ENCODE peak calls at places on chromosomes 1 and 21, in seven cellular contexts. R, M, U, B, T, L and I are unnamed samples.

GRCh38 chr1:230375795-230376194 is 50.3 kb downstream of the PGBD5 start:
- DNase-seq in B (no peak), U (no peak), L (no peak), M (no peak), T (no peak), R (no peak), I (no peak)

GRCh38 chr1:61873581-61873980 is 131.3 kb downstream of the PATJ start:
- DNase-seq in U (no peak), T (no peak), L (peak), M (no peak), B (no peak), R (no peak), I (no peak)

GRCh38 chr1:55554611-55555010 is 339.4 kb upstream of the USP24 start:
- DNase-seq in U (no peak), B (no peak), L (no peak), T (no peak), M (no peak), R (no peak), I (no peak)

GRCh38 chr21:15400905-15401304 is 328.9 kb upstream of the USP25 start:
- DNase-seq in U (peak), T (no peak), M (no peak), B (no peak), R (no peak), L (no peak), I (no peak)

GRCh38 chr1:226871636-226872327 is 1.4 kb downstream of the PSEN2 start:
- DNase-seq in U (no peak), B (no peak), R (no peak), M (no peak), T (no peak), L (no peak), I (no peak)

GRCh38 chr1:244835276-244836134 is at the start of gene COX20:
- DNase-seq in B (peak), R (peak), L (peak), U (peak), T (peak), M (peak), I (peak)

GRCh38 chr1:206847946-206848345 is 17.5 kb upstream of the IL20 start:
- DNase-seq in B (no peak), L (no peak), M (no peak), U (no peak), T (no peak), R (no peak), I (no peak)

GRCh38 chr1:160006312-160006940 is 25.4 kb downstream of the PIGM start:
- DNase-seq in B (peak), T (no peak), M (peak), R (peak), U (peak), L (peak), I (peak)

GRCh38 chr1:84141177-84142003 is 2.7 kb upstream of the PRKACB start:
- DNase-seq in R (no peak), B (no peak), M (peak), L (no peak), U (no peak), T (no peak), I (no peak)

GRCh38 chr1:226064168-226064815 is 1.8 kb downstream of the H3-3A start:
- DNase-seq in R (no peak), L (no peak), B (no peak), M (no peak), U (peak), T (no peak), I (no peak)

GRCh38 chr1:153465728-153466625 is 5.5 kb upstream of the S100A7 start:
- DNase-seq in U (peak), L (peak), M (peak), B (peak), R (peak), T (no peak), I (peak)

GRCh38 chr1:64701071-64701470 is 43.8 kb upstream of the RAVER2 start:
- DNase-seq in T (no peak), B (no peak), L (no peak), M (no peak), R (no peak), U (no peak), I (no peak)

GRCh38 chr1:153945131-153945794 is 1.3 kb downstream of the DENND4B start:
- DNase-seq in U (no peak), L (peak), T (no peak), B (no peak), R (no peak), M (peak), I (no peak)

GRCh38 chr1:177517556-177517955 is 346.8 kb downstream of the BRINP2 start:
- DNase-seq in U (no peak), T (no peak), L (no peak), B (no peak), R (no peak), M (peak), I (no peak)

GRCh38 chr1:41536296-41536695 is 51.8 kb upstream of the EDN2 start:
- DNase-seq in L (no peak), T (no peak), M (no peak), B (no peak), R (no peak), U (no peak), I (no peak)

GRCh38 chr1:158496379-158496778 is 24.4 kb downstream of the OR10R2 start:
- DNase-seq in M (no peak), B (no peak), T (no peak), L (no peak), R (no peak), U (no peak), I (no peak)

GRCh38 chr1:78032964-78033796 is 12.6 kb upstream of the GIPC2 start:
- DNase-seq in M (no peak), U (no peak), R (no peak), T (no peak), B (no peak), L (no peak), I (no peak)

GRCh38 chr1:96579639-96580038 is 141.9 kb upstream of the PTBP2 start:
- DNase-seq in T (no peak), R (no peak), U (no peak), L (peak), B (no peak), M (peak), I (no peak)

DNA sequence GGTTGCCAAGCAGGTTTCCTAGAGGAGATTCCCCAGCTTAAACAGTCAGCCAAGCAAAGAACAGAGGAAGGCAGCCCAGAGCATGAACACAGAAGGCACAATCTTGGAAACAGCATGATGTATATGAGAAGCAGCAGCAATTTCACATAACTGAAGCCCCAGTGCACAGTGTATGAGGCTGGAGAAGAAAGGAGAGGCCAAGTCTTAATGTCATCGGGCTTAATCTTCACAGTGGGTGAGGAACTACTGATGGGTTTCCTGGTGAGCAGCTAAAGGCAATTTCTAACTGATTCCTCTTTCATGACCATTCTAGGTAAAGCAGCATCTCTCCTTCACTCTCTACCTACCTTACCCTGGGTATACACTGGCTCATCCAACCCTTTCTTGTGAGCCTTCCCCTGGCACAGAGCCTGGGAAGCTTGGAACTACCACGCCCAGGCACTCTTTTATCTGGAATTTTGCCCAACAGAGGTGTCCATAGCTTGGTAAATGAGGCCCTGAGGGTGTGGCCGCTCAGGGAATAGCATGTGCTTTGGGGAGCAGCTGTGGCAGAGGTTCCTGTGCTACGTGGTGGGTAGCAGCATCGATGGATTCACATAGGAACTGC is 22.0 kb downstream of the FYB2 start:
- DNase-seq in U (no peak), R (no peak), M (no peak), T (no peak), B (no peak), L (no peak), I (no peak)
- H3K4me3 ChIP-seq in U (no peak), R (no peak), M (no peak), T (no peak), B (no peak), L (no peak), I (no peak)

GRCh38 chr21:44694776-44695175 is 2.2 kb upstream of the KRTAP10-12 start:
- DNase-seq in B (no peak), M (no peak), L (no peak), T (no peak), U (no peak), R (no peak), I (no peak)
- TF ChIP-seq CEBPB in B (no peak), M (no peak), L (no peak), T (no peak), U (no peak), R (no peak), I (no peak)

GRCh38 chr1:50419907-50420248 is 3.4 kb downstream of the DMRTA2 start:
- DNase-seq in L (peak), U (no peak), B (no peak), T (no peak), M (no peak), R (no peak), I (no peak)

GRCh38 chr1:50417946-50418599 is 5.2 kb downstream of the DMRTA2 start:
- DNase-seq in B (no peak), M (no peak), L (peak), R (no peak), U (no peak), T (no peak), I (no peak)

GRCh38 chr1:50418600-50419109 is 4.6 kb downstream of the DMRTA2 start:
- DNase-seq in L (peak), T (no peak), M (no peak), U (no peak), R (no peak), B (no peak), I (no peak)

GRCh38 chr1:50420283-50420682 is 3.0 kb downstream of the DMRTA2 start:
- DNase-seq in T (no peak), R (no peak), U (no peak), M (no peak), B (no peak), L (peak), I (no peak)

GRCh38 chr1:50419192-50419906 is 3.9 kb downstream of the DMRTA2 start:
- DNase-seq in L (peak), R (no peak), M (no peak), T (no peak), B (no peak), U (no peak), I (no peak)
- H3K4me3 ChIP-seq in L (no peak), R (no peak), M (no peak), T (no peak), B (no peak), U (peak), I (no peak)

GRCh38 chr1:17642169-17642568 is 102.7 kb downstream of the ARHGEF10L start:
- DNase-seq in U (no peak), R (no peak), T (no peak), L (no peak), M (no peak), B (no peak), I (no peak)

GRCh38 chr1:17648457-17649145 is 106.5 kb upstream of the ACTL8 start:
- DNase-seq in T (no peak), L (no peak), R (no peak), B (no peak), M (no peak), U (no peak), I (no peak)

GRCh38 chr1:17646444-17647287 is 107.2 kb downstream of the ARHGEF10L start:
- DNase-seq in L (peak), U (no peak), M (no peak), B (no peak), T (no peak), R (no peak), I (no peak)

GRCh38 chr1:17643861-17644703 is 104.6 kb downstream of the ARHGEF10L start:
- DNase-seq in M (no peak), T (no peak), B (no peak), U (no peak), R (no peak), L (no peak), I (no peak)

GRCh38 chr1:17645512-17645911 is 106.0 kb downstream of the ARHGEF10L start:
- DNase-seq in L (no peak), U (no peak), M (no peak), R (no peak), T (no peak), B (no peak), I (no peak)
- TF ChIP-seq CEBPB in L (no peak), U (no peak), M (no peak), R (no peak), T (no peak), B (no peak), I (no peak)

DNA sequence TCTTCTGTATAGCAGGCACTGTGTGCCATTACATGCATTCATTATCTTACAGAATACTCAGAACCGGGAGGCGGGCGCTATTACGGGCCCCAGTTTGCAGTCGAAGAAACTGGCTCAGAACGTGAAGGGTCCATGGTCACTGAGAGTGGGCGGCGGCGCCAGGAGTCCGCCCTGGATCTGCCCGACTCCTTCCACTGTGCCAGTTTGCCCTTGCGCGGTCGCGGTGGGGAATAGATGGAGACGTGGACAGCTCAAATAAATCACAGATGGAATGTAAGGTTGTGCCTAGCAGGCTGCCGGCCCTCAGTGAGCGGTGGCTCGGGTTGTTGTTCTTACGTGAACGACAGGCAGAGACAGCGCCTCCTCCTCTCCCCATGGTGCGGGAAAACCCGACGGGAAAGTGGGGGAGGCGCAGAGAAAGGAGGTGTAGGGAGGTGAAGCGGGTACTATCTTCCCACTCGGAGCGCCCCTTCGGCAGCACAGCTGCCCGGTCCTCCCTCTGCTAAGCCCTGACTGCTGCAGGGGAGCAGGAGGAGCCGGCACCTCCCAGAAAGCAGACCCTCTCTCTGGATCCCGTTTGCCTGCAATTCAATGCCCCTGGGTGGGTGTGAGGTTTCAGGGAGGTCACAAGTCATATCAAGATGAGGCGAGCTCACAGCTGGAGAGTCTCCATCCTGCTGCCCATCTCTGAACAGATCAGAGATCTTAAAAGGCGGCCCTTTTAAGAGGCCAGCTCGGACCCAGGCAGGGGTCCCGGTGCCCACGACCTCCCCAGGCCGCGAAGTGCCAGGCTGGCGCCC is 1.1 kb downstream of the COL9A2 start:
- DNase-seq in R (no peak), T (no peak), U (no peak), M (no peak), L (no peak), B (no peak), I (no peak)
- H3K4me3 ChIP-seq in R (peak), T (peak), U (peak), M (no peak), L (no peak), B (peak), I (peak)

DNA sequence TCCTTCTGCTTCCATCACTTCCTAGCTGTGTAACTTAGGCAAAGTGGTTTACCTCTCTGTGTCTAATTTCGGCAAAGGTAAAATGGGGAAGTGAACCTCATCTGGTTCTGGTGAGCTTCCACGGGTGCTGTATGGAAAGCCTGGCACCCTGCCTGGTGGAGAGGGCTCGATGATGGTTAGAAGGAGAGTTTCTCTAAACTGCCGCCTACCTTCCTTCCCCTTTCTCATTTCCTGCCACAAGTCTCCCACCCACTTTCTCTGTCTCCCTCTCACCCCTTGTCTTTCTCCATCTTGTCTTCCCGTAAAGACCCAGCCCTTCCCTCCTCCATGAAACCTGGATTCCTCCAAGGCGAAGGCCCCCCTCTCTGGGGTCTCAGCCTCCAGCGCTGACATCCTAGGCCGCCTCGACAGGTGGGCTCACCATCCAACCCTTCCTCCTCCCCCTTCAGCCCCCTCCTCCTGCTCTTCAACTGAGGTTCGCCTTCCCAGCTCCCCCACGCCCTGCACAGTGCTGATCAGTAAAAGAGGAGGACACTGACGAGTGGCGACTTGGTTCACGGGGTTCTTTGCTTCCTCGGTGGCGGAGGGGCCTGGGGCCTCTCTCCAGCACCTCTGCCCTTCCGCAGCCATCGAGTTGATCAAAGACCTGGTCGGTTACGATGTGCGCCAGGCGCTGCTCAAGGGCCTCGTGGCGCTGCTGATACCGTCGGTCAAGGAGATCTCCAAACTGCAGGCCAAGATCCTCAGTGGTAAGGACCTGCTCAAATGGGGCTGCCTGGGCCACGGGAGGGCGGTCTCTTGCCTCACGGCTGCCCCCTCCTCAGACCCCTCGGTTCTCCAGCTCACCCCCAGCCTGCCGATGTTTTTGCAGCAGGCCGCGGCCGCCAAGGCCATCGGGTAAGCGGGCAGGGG is 7.2 kb downstream of the RNU5D-1 start:
- DNase-seq in R (no peak), L (no peak), U (no peak), M (no peak), B (no peak), T (peak), I (no peak)
- TF ChIP-seq CEBPB in R (no peak), L (no peak), U (no peak), M (no peak), B (no peak), T (no peak), I (no peak)

GRCh38 chr1:90718411-90719320 is 1.6 kb upstream of the BARHL2 start:
- DNase-seq in U (no peak), B (no peak), R (no peak), L (no peak), T (no peak), M (no peak), I (no peak)
- H3K4me3 ChIP-seq in U (no peak), B (peak), R (peak), L (peak), T (no peak), M (no peak), I (no peak)

DNA sequence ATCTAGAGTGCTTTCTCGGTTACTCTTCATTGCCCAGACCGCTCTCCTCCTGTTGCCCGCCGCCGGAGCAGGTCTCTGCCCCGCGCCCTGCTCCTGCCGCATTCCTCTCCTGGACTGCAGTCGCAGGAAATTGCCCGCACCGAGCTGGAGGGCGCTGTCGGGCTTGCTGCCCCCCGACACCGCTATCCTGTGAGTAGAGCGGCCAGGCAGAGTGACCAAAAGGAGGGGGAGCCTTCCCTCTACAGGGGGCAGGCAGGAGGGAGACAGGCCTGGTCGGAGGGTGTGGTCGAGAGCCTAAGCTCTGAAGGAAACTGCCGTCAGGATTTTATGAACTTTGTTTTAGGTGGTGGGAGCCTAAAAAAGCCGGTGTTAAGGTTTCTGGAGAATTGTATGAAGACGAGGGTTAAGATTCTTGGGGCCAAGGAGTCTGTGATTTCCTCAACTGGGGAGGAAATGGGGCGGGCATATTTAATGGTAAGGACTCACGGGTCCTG is 506 bp downstream of the LRIG2 start:
- DNase-seq in R (no peak), B (peak), M (peak), U (peak), T (no peak), L (peak), I (no peak)
- TF ChIP-seq CEBPB in R (no peak), B (no peak), M (no peak), U (no peak), T (no peak), L (no peak), I (no peak)

DNA sequence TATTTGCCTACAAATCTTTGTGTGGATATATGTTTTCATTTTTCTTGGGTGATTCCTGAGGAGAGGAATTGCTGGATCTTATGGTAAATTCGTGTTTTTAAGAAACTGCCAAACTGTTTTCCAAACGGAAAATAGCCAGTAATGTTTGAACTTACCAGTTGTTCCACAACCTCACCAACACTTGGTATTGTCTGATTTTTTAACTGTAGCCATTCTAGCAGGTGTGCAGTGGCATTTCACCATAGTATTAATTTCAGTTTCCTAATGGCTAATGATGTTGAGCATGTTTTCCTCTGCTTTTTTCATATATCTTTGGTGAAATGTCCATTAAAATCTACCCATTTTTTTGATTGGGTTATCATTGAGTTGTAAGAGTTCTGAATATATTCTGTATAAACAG is 56.6 kb downstream of the RPS6KC1 start:
- DNase-seq in B (no peak), M (no peak), T (no peak), U (no peak), R (no peak), L (no peak), I (no peak)
- H3K4me3 ChIP-seq in B (no peak), M (no peak), T (no peak), U (no peak), R (no peak), L (no peak), I (no peak)